ENCODE peak calls at places on chromosomes 7 and 10, in nine cellular contexts. S is prostate gland, V is astrocyte of the spinal cord, U is left ventricle myocardium inferior, R is esophagus squamous epithelium, M is lower lobe of right lung, C is gastrocnemius medialis, Z is IMR-90, W is psoas muscle. O is an unnamed sample.

GRCh38 chr10:14588084-14588937 is 186.4 kb downstream of the FAM107B start:
- DNase-seq in Z (peak), C (no peak), U (no peak), W (no peak), V (peak), R (no peak), S (no peak), M (no peak), O (peak)

GRCh38 chr7:20199015-20199737 is 18.0 kb downstream of the MACC1 start:
- DNase-seq in S (no peak), V (peak), W (peak), R (no peak), M (peak), Z (peak), C (no peak), U (peak), O (peak)

GRCh38 chr10:62853710-62854109 is 37.5 kb upstream of the EGR2 start:
- DNase-seq in R (no peak), Z (no peak), M (no peak), C (no peak), U (no peak), S (no peak), V (no peak), W (no peak), O (no peak)

GRCh38 chr10:28698075-28698474 is 20.8 kb downstream of the BAMBI start:
- DNase-seq in C (no peak), M (no peak), Z (no peak), W (no peak), U (no peak), V (no peak), R (no peak), S (no peak), O (no peak)

GRCh38 chr7:40405991-40406390 is 271.2 kb downstream of the SUGCT start:
- DNase-seq in V (no peak), W (no peak), Z (no peak), R (no peak), S (no peak), C (no peak), U (no peak), M (no peak), O (no peak)

GRCh38 chr10:96833220-96834001 is 1.3 kb downstream of the LCOR start:
- DNase-seq in R (no peak), V (peak), S (peak), Z (peak), U (peak), C (peak), W (no peak), M (no peak), O (peak)

GRCh38 chr7:27130540-27131389 is at the start of gene HOXA4:
- DNase-seq in S (peak), W (peak), Z (peak), M (peak), U (peak), C (peak), R (peak), V (peak), O (peak)

GRCh38 chr10:63829020-63829419 is 307.8 kb downstream of the REEP3 start:
- DNase-seq in M (no peak), Z (no peak), C (no peak), U (no peak), R (no peak), V (no peak), W (no peak), S (no peak), O (peak)

GRCh38 chr10:132184816-132185593 is 1.7 kb upstream of the DPYSL4 start:
- DNase-seq in W (peak), C (no peak), R (no peak), U (no peak), V (no peak), M (no peak), Z (no peak), S (no peak), O (no peak)

GRCh38 chr7:128010392-128011078 is 20.7 kb downstream of the LRRC4 start:
- DNase-seq in M (no peak), U (no peak), W (no peak), R (no peak), V (no peak), Z (no peak), S (no peak), C (no peak), O (no peak)
- TF ChIP-seq CTCF in M (no peak), U (no peak), W (no peak), R (no peak), V (peak), Z (peak), S (no peak), C (no peak), O (no peak)

DNA sequence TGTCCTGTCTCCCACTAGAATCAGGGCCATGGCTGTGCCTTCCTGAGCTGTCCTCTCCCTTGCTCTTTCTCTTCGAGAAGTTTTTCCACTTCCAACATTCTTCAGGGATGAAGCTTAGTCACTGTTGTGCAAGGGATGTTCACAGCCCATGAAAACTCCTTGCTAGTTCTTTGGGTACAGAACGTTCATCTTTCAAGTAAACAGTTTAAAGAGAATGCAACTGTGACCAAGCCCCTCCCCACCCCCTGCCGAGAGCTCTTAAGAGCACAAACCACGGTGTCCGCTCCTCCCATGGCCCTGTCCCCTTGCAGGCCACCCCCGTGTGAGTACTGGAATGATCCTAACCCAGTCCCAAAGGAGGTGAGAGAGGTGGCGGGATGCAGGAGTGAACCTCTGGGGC is 161.1 kb upstream of the RHEB start:
- DNase-seq in M (no peak), W (peak), S (peak), U (no peak), C (peak), R (no peak), Z (peak), V (no peak), O (peak)
- H3K4me3 ChIP-seq in M (no peak), W (no peak), S (no peak), U (no peak), C (no peak), R (peak), Z (no peak), V (no peak), O (no peak)

GRCh38 chr10:99548041-99548530 is 15.3 kb downstream of the NKX2-3 start:
- DNase-seq in S (no peak), W (no peak), R (no peak), M (no peak), U (no peak), V (no peak), Z (peak), C (no peak), O (peak)
- TF ChIP-seq CTCF in S (peak), W (peak), R (no peak), M (peak), U (peak), V (peak), Z (peak), C (no peak), O (peak)

GRCh38 chr10:86263209-86263608 is 103.4 kb downstream of the GRID1 start:
- DNase-seq in V (no peak), C (no peak), U (no peak), M (no peak), Z (no peak), W (no peak), S (no peak), R (no peak), O (no peak)

GRCh38 chr10:86261470-86261869 is 105.1 kb downstream of the GRID1 start:
- DNase-seq in M (no peak), C (no peak), Z (no peak), S (no peak), W (no peak), U (no peak), R (no peak), V (no peak), O (no peak)

GRCh38 chr10:86263907-86264306 is 102.7 kb downstream of the GRID1 start:
- DNase-seq in U (no peak), Z (no peak), R (no peak), S (no peak), V (no peak), M (no peak), C (no peak), W (no peak), O (no peak)

GRCh38 chr10:86261933-86262665 is 104.5 kb downstream of the GRID1 start:
- DNase-seq in S (peak), V (no peak), Z (no peak), U (no peak), C (no peak), R (no peak), M (no peak), W (no peak), O (peak)

DNA sequence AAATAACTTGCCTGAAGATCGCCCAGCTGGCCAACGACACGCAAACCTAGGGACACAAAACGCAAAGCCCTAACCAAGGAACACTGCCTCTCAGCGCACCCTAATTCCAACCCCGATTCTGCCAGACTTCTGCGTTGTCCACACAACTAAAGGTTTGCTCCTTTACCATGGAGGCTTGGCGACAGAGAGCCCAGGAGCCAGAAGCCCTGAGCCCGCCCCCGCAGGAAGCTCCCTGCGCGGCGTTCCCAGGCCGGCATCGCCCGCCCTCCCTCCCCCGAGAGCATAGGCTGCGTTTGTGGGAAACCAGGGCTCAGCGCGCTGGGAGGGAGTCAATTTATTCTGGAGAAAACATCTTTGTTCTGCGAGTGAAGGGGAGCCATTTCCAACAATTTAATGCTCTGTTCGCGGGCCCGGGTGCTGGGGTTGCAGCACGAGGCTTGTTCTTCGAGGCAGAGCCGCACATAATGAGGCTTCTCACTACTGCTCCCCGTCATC is 103.9 kb downstream of the GRID1 start:
- DNase-seq in U (no peak), Z (no peak), W (no peak), R (no peak), C (no peak), S (no peak), M (no peak), V (no peak), O (no peak)
- H3K4me3 ChIP-seq in U (peak), Z (no peak), W (peak), R (no peak), C (no peak), S (no peak), M (peak), V (no peak), O (no peak)

O was measured in epithelial cell of esophagus.